ENCODE peak calls at places on chromosomes 1 and 21, in six cellular contexts. K is fibroblast of the conjunctiva, B is T-helper 1 cell, P is NCI-H1436 treated with DMSO at 0.1 percent for 48 hours, L is mesendoderm, V is SK-MEL-5. S is an unnamed sample.

GRCh38 chr1:213070399-213070798 is 19.4 kb downstream of the RPS6KC1 start:
- DNase-seq in P (no peak), L (no peak), K (peak), B (no peak), V (peak), S (no peak)

GRCh38 chr1:198121058-198121829 is 35.6 kb upstream of the NEK7 start:
- DNase-seq in L (peak), B (no peak), K (no peak), P (no peak), V (no peak), S (no peak)

GRCh38 chr1:65946960-65947359 is 154.3 kb downstream of the PDE4B start:
- DNase-seq in P (no peak), B (no peak), K (no peak), L (no peak), V (no peak), S (no peak)

GRCh38 chr1:33986389-33987095 is 122.7 kb downstream of the HMGB4 start:
- DNase-seq in P (no peak), L (no peak), K (peak), V (no peak), B (no peak), S (no peak)

GRCh38 chr21:37331411-37331810 is 35.2 kb upstream of the DYRK1A start:
- DNase-seq in B (no peak), L (no peak), K (no peak), V (no peak), P (no peak), S (no peak)

GRCh38 chr21:32726742-32727477 is 903 bp downstream of the SYNJ1 start:
- DNase-seq in K (no peak), B (peak), V (peak), L (peak), P (no peak), S (no peak)

GRCh38 chr1:41341756-41342562 is 19.3 kb upstream of the FOXO6 start:
- DNase-seq in L (peak), B (no peak), P (peak), V (no peak), K (no peak), S (peak)

GRCh38 chr1:156359973-156360372 is 9.0 kb upstream of the RHBG start:
- DNase-seq in P (no peak), L (peak), V (peak), K (peak), B (no peak), S (no peak)

GRCh38 chr1:110114784-110115183 is 2.5 kb downstream of the UBL4B start:
- DNase-seq in K (no peak), V (peak), B (no peak), P (no peak), L (no peak), S (no peak)

GRCh38 chr1:46592846-46593245 is 11.2 kb downstream of the MKNK1 start:
- DNase-seq in L (no peak), K (no peak), P (no peak), V (no peak), B (no peak), S (no peak)